ENCODE peak calls at places on chromosomes 2 and 18, in four cellular contexts. U is left ventricle myocardium inferior; M is transverse colon; Q is CD8-positive, alpha-beta memory T cell. E is an unnamed sample. For H3K36me3, the result is how much of the 10 kb centered on the place peaks cover.

GRCh38 chr2:7033136-7033960 is 116.1 kb downstream of the RNF144A start:
- DNase-seq in U (no peak), M (no peak), Q (no peak), E (no peak)

GRCh38 chr2:79660552-79660951 is 147.7 kb downstream of the CTNNA2 start:
- DNase-seq in U (no peak), M (no peak), Q (no peak), E (no peak)

GRCh38 chr2:203802277-203803045 is 65.1 kb upstream of the CTLA4 start:
- DNase-seq in U (no peak), M (no peak), Q (no peak), E (no peak)

GRCh38 chr18:45590060-45590537 is 25.2 kb upstream of the SLC14A2 start:
- DNase-seq in U (no peak), Q (no peak), M (no peak), E (no peak)

GRCh38 chr18:39198376-39198775 is 1632.8 kb upstream of the CELF4 start:
- DNase-seq in M (no peak), U (no peak), Q (no peak), E (no peak)

GRCh38 chr2:161844845-161845244 is 220.6 kb downstream of the SLC4A10 start:
- DNase-seq in M (no peak), U (no peak), Q (no peak), E (no peak)

GRCh38 chr2:85760371-85760770 is 6.6 kb downstream of the ATOH8 start:
- DNase-seq in M (no peak), U (no peak), Q (no peak), E (no peak)

GRCh38 chr2:162118166-162119031 is 33.6 kb downstream of the GCG start:
- DNase-seq in U (peak), M (no peak), Q (no peak), E (no peak)

GRCh38 chr2:233973786-233974185 is 56.6 kb downstream of the TRPM8 start:
- DNase-seq in Q (no peak), M (no peak), U (no peak), E (no peak)

DNA sequence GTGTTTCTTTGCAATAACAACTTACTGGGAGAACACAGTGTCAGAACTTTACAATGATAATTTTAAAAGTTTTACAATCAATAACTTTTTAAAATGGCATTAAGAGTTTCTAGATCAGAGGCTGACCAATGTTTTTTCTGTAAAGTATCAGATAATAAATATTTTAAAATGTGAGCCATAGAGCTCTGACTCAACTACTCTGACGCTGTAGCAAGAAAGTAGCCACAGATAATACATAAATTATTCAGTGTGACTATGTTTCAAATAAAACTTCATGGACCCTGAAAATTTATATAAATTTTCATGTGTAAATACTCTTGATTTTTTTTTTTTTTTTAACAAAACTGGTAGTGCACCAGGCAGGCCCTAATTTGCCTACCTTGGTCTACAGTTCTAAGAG is 77.4 kb downstream of the CUL3 start:
- DNase-seq in M (no peak), U (no peak), Q (no peak), E (no peak)
- H3K36me3 ChIP-seq in M (under half), U (under half), Q (under half), E (under half)

GRCh38 chr2:35355056-35355455 is 1000.5 kb upstream of the CRIM1 start:
- DNase-seq in U (no peak), Q (no peak), M (no peak), E (no peak)
- H3K36me3 ChIP-seq in U (under half), Q (under half), M (under half), E (under half)

GRCh38 chr2:182949052-182949451 is 82.6 kb upstream of the FRZB start:
- DNase-seq in Q (no peak), M (no peak), U (no peak), E (no peak)
- H3K36me3 ChIP-seq in Q (under half), M (under half), U (under half), E (under half)

GRCh38 chr2:96252526-96252925 is 13.3 kb downstream of the TMEM127 start:
- DNase-seq in U (no peak), M (no peak), Q (no peak), E (no peak)

GRCh38 chr2:96256611-96257113 is 9.1 kb downstream of the TMEM127 start:
- DNase-seq in M (no peak), Q (no peak), U (no peak), E (no peak)

GRCh38 chr2:96253006-96253405 is 12.8 kb downstream of the TMEM127 start:
- DNase-seq in U (no peak), Q (no peak), M (no peak), E (no peak)

GRCh38 chr2:96251721-96252292 is 14.0 kb downstream of the TMEM127 start:
- DNase-seq in U (peak), M (peak), Q (no peak), E (peak)

DNA sequence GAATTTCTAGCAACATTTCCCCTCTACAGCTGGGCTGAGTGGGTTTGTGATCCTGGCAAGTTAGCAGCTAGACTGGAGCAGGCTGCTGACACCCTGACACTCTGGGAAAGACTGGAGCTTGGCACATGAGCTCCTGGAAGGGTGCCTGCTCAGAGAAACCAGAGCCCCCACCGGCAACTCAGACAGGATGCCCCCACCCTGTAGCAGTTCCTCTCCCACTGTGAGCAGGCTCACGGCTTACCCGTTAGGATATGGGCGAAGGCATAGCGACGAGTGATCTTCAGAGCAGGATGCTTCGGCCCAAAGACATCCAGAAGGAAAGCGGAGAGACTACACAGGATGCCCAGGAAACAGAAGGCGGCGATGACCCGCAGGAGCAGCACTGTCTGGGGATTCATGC is 11.2 kb downstream of the TMEM127 start:
- DNase-seq in Q (no peak), M (no peak), U (peak), E (no peak)
- H3K36me3 ChIP-seq in Q (under half), M (under half), U (half or more), E (under half)

DNA sequence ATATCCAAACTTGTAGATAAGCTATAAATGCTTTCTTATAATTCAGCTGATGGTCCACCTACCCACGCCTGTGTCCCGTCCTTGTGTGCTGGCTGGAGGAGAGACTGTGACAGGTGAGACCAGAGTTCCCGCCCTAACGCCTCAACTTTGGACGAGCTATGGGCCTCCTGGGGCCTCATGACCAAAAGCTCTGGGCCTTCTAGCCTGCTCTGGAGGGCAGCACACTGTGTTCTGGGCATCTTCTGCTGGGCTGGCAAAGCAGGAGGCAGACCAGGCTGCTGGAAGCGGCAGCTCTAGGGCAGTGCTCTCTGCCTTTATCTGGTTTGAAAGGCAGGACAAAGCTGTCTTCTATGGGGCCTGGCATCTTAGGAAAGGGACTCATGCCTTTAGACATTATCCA is 26.0 kb upstream of the PAX8 start:
- DNase-seq in M (no peak), U (no peak), Q (no peak), E (no peak)
- H3K36me3 ChIP-seq in M (under half), U (under half), Q (under half), E (under half)

DNA sequence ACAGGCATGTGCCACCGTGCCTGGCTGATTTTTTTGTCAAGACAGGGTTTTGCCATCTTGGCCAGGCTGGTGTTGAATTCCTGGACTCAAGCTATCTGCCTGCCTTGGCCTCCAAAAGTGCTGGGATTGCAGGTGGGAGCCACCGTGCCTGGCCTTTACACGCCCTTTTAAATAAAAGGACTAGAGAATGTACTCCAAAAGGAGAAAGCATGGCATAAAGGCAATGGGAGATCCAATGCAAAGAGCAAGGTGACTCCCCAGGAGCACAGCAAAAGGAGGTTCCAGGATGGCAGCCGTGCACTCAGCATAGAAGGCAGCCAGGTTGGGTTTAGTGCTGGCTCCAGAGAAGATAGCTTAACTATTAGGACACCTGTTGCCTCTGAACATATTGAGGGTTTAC is 27.1 kb downstream of the ASB1 start:
- DNase-seq in U (no peak), Q (no peak), M (no peak), E (no peak)
- H3K36me3 ChIP-seq in U (under half), Q (under half), M (under half), E (under half)